ENCODE peak calls at places on chromosomes 5 and 9, in ten cellular contexts. O is breast epithelium; X is naive thymus-derived CD4-positive, alpha-beta T cell; V is Peyer's patch; Q is neural progenitor cell; C is endodermal cell; N is prostate gland; L is suprapubic skin; I is upper lobe of right lung; B is IMR-90. Z is an unnamed sample. For H3K36me3 and H3K27me3, the result is how much of the 10 kb centered on the place peaks cover.

GRCh38 chr9:73683862-73684591 is 532.4 kb downstream of the ANXA1 start:
- DNase-seq in O (no peak), X (no peak), V (no peak), Q (peak), C (no peak), N (peak), L (no peak), I (no peak), B (no peak), Z (no peak)

GRCh38 chr9:22044583-22044982 is 35.5 kb upstream of the CDKN2B start:
- DNase-seq in O (no peak), X (no peak), V (no peak), Q (no peak), C (no peak), N (no peak), L (no peak), I (no peak), B (peak), Z (no peak)

GRCh38 chr9:125942111-125942510 is 194.9 kb downstream of the PBX3 start:
- DNase-seq in O (no peak), X (no peak), V (no peak), Q (no peak), C (no peak), N (no peak), L (no peak), I (no peak), B (no peak), Z (no peak)

GRCh38 chr9:96175001-96175400 is 127.0 kb downstream of the HSD17B3 start:
- DNase-seq in O (no peak), X (no peak), V (no peak), Q (no peak), C (no peak), N (no peak), L (no peak), I (no peak), B (no peak), Z (no peak)

GRCh38 chr5:132364319-132364718 is 5.2 kb upstream of the SLC22A5 start:
- DNase-seq in O (no peak), X (no peak), V (no peak), Q (no peak), C (no peak), N (no peak), L (no peak), I (no peak), B (peak), Z (no peak)

GRCh38 chr5:179310439-179311090 is 34.7 kb downstream of the ADAMTS2 start:
- DNase-seq in O (no peak), X (no peak), V (no peak), Q (no peak), C (no peak), N (no peak), L (peak), I (peak), B (no peak), Z (no peak)

GRCh38 chr5:133150909-133151544 is 99.2 kb downstream of the HSPA4 start:
- DNase-seq in O (no peak), X (no peak), V (no peak), Q (no peak), C (no peak), N (no peak), L (no peak), I (no peak), B (no peak), Z (no peak)

GRCh38 chr5:310941-311434 is 10.5 kb upstream of the AHRR start:
- DNase-seq in O (peak), X (no peak), V (no peak), Q (no peak), C (no peak), N (no peak), L (no peak), I (no peak), B (peak), Z (no peak)

GRCh38 chr9:110971705-110972104 is 66.6 kb downstream of the LPAR1 start:
- DNase-seq in O (no peak), X (no peak), V (no peak), Q (no peak), C (no peak), N (no peak), L (no peak), I (no peak), B (no peak), Z (no peak)

GRCh38 chr9:110975278-110975677 is 63.0 kb downstream of the LPAR1 start:
- DNase-seq in O (no peak), X (no peak), V (no peak), Q (no peak), C (no peak), N (no peak), L (no peak), I (no peak), B (no peak), Z (no peak)

GRCh38 chr9:110969971-110970381 is 68.3 kb downstream of the LPAR1 start:
- DNase-seq in O (no peak), X (no peak), V (no peak), Q (no peak), C (no peak), N (no peak), L (no peak), I (no peak), B (peak), Z (no peak)

GRCh38 chr9:110967196-110967595 is 71.1 kb downstream of the LPAR1 start:
- DNase-seq in O (no peak), X (no peak), V (no peak), Q (no peak), C (no peak), N (no peak), L (no peak), I (no peak), B (no peak), Z (no peak)

DNA sequence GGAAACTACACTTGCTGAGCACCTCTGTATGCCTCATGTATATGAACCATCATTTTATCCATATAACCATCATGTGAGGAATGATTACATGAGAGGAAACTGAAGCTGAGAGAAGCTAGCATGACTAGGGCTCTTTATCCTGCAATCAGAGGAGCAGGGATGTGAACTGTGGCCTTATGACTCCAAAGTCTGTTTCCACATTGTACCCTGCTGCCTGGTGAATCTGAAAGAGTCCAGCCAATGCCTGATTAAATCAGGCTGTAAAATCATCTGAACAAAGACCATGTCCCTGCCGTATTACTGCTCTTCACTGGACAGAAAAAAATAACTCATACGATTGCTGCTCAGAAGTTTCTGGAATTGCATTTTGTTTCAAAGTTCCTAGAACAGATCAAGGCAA is 67.0 kb downstream of the LPAR1 start:
- DNase-seq in O (no peak), X (no peak), V (no peak), Q (no peak), C (no peak), N (no peak), L (no peak), I (no peak), B (no peak), Z (no peak)
- H3K36me3 ChIP-seq in O (under half), X (under half), V (under half), Q (under half), C (under half), N (under half), L (under half), I (under half), B (under half), Z (under half)

GRCh38 chr9:34961574-34962480 is 3.7 kb downstream of the PHF24 start:
- DNase-seq in O (no peak), X (no peak), V (no peak), Q (no peak), C (no peak), N (no peak), L (no peak), I (no peak), B (peak), Z (no peak)
- H3K27me3 ChIP-seq in O (under half), X (under half), V (under half), Q (under half), C (under half), N (under half), L (under half), I (under half), B (half or more), Z (under half)

GRCh38 chr5:66518753-66519152 is 77.4 kb upstream of the MAST4 start:
- DNase-seq in O (no peak), X (no peak), V (no peak), Q (no peak), C (no peak), N (no peak), L (no peak), I (no peak), B (no peak), Z (no peak)
- H3K27ac ChIP-seq in O (no peak), X (no peak), V (no peak), Q (no peak), C (no peak), N (no peak), L (no peak), I (peak), B (no peak), Z (no peak)

DNA sequence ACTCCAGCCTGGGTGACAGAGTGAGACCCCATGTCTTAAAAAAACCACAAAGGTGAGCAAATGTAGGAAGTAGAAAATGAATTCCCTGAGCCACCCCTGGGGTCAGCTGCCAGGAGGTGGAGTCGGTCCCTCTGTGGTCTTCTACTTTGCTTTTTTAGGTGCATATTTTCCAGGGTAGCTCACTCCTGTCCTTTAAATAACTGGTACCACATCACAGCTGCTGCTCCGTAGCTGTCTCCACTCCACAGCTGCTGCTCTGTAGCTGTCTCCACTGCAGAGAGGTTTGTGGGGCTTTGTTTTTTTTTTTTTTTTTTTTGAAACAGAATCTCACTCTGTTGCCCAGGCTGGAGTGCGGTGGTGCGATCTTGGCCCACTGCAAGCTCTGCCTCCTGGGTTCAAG is 8.9 kb downstream of the WDR5 start:
- DNase-seq in O (no peak), X (no peak), V (no peak), Q (no peak), C (no peak), N (no peak), L (no peak), I (no peak), B (peak), Z (no peak)
- H3K36me3 ChIP-seq in O (under half), X (under half), V (under half), Q (under half), C (half or more), N (under half), L (half or more), I (half or more), B (half or more), Z (under half)

GRCh38 chr9:36864491-36865410 is 169.3 kb downstream of the PAX5 start:
- DNase-seq in O (no peak), X (no peak), V (no peak), Q (peak), C (peak), N (no peak), L (no peak), I (peak), B (no peak), Z (no peak)
- H3K27me3 ChIP-seq in O (under half), X (under half), V (under half), Q (half or more), C (half or more), N (under half), L (half or more), I (under half), B (half or more), Z (under half)

GRCh38 chr9:94922691-94923107 is 196.2 kb downstream of the AOPEP start:
- DNase-seq in O (peak), X (no peak), V (no peak), Q (no peak), C (no peak), N (peak), L (no peak), I (no peak), B (peak), Z (no peak)

GRCh38 chr9:94923333-94924089 is 197.0 kb downstream of the AOPEP start:
- DNase-seq in O (no peak), X (no peak), V (no peak), Q (peak), C (no peak), N (no peak), L (no peak), I (no peak), B (no peak), Z (no peak)

GRCh38 chr9:94921656-94922055 is 195.2 kb downstream of the AOPEP start:
- DNase-seq in O (no peak), X (no peak), V (no peak), Q (no peak), C (peak), N (no peak), L (no peak), I (no peak), B (no peak), Z (no peak)

GRCh38 chr9:94921072-94921471 is 194.6 kb downstream of the AOPEP start:
- DNase-seq in O (no peak), X (no peak), V (no peak), Q (no peak), C (peak), N (no peak), L (no peak), I (no peak), B (peak), Z (no peak)

GRCh38 chr9:94922098-94922607 is 195.7 kb downstream of the AOPEP start:
- DNase-seq in O (peak), X (no peak), V (no peak), Q (no peak), C (no peak), N (peak), L (no peak), I (peak), B (peak), Z (no peak)
- H3K27ac ChIP-seq in O (peak), X (no peak), V (peak), Q (peak), C (peak), N (peak), L (peak), I (peak), B (peak), Z (no peak)

GRCh38 chr5:157387683-157388093 is 72.3 kb upstream of the NIPAL4 start:
- DNase-seq in O (no peak), X (no peak), V (no peak), Q (no peak), C (no peak), N (no peak), L (no peak), I (no peak), B (peak), Z (no peak)
- H3K36me3 ChIP-seq in O (under half), X (under half), V (under half), Q (under half), C (under half), N (under half), L (under half), I (under half), B (under half), Z (half or more)

DNA sequence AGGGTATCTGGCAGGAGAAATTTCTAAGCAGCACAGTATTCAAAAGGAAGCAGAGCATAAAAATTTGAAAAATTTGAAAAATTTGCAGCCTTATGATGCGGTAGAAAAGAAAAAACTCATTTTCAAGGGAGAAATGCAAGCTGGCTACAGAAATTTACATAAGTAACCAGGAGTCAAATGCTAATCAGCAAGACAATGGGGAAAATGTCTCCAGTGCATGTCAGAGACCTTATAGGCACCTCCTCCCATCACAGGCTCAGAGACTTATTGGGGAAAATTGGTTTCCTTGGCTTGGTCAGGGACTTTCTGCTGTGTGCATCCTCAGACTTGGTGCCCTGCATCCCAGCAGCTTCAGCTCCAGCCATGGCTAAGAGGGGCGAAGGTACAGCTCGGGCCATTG is 35.8 kb downstream of the IZUMO3 start:
- DNase-seq in O (no peak), X (no peak), V (no peak), Q (no peak), C (no peak), N (no peak), L (no peak), I (no peak), B (no peak), Z (no peak)
- H3K27me3 ChIP-seq in O (under half), X (under half), V (under half), Q (under half), C (under half), N (under half), L (under half), I (under half), B (under half), Z (under half)

DNA sequence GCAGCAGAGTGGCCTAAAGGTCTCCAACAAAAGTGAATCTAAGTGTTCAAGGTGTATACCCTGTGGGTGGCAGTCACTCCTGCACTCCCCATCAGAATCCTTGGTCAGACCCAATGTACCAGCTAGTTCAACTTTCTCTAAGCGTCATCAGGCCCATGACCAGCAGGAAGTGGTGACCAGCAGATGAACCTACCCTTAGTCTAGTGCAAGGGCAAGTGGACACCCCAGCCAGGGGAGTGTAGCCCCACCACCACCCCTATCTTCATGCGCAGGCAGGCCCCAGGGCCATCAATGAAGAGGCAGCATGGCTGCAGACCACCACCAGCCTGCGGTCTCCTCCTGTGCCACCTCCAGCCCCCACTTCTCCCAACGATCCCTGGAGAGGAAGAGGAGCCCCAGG is 213.1 kb downstream of the AGTPBP1 start:
- DNase-seq in O (no peak), X (no peak), V (no peak), Q (no peak), C (no peak), N (no peak), L (no peak), I (no peak), B (no peak), Z (no peak)
- H3K27ac ChIP-seq in O (no peak), X (no peak), V (no peak), Q (no peak), C (no peak), N (no peak), L (no peak), I (no peak), B (no peak), Z (no peak)

Z was measured in CD8-positive, alpha-beta T cell.